ENCODE peak calls at places on chromosomes 12 and 14, in six cellular contexts. Y, H, M, R, B and J are unnamed samples.

GRCh38 chr14:55589171-55589570 is 9.2 kb downstream of the KTN1 start:
- DNase-seq in M (no peak), B (no peak), Y (no peak), R (no peak), H (no peak), J (no peak)

GRCh38 chr14:81449114-81449513 is 49.0 kb upstream of the STON2 start:
- DNase-seq in H (no peak), M (no peak), R (no peak), Y (no peak), B (no peak), J (no peak)

GRCh38 chr14:77543637-77544334 is 45.2 kb upstream of the ISM2 start:
- DNase-seq in M (no peak), H (no peak), Y (no peak), B (no peak), R (no peak), J (no peak)

GRCh38 chr14:105871590-105871989 is 345.2 kb downstream of the TMEM121 start:
- DNase-seq in B (no peak), Y (no peak), R (no peak), H (no peak), M (no peak), J (no peak)

GRCh38 chr14:103894723-103895059 is 33.6 kb upstream of the TDRD9 start:
- DNase-seq in R (no peak), B (no peak), Y (no peak), M (no peak), H (no peak), J (no peak)

GRCh38 chr14:75295491-75296338 is 17.1 kb downstream of the FOS start:
- DNase-seq in B (peak), H (peak), R (peak), Y (peak), M (peak), J (peak)

GRCh38 chr14:105019861-105020814 is 745 bp downstream of the CDCA4 start:
- DNase-seq in H (peak), B (peak), R (peak), M (no peak), Y (peak), J (peak)

GRCh38 chr14:21668377-21668776 is 5.2 kb downstream of the OR4E1 start:
- DNase-seq in Y (no peak), B (no peak), M (no peak), H (no peak), R (no peak), J (no peak)

GRCh38 chr12:65830305-65830704 is 6.0 kb downstream of the HMGA2 start:
- DNase-seq in B (no peak), Y (no peak), M (no peak), H (no peak), R (no peak), J (no peak)

GRCh38 chr14:61451891-61452400 is 130.6 kb downstream of the PRKCH start:
- DNase-seq in B (no peak), R (no peak), M (no peak), Y (no peak), H (no peak), J (no peak)

GRCh38 chr12:104551313-104551931 is 94.7 kb downstream of the CHST11 start:
- DNase-seq in B (no peak), H (no peak), M (no peak), R (no peak), Y (no peak), J (peak)

GRCh38 chr12:124130717-124131670 is 158.0 kb downstream of the ZNF664 start:
- DNase-seq in R (no peak), M (no peak), H (no peak), Y (peak), B (no peak), J (no peak)

GRCh38 chr14:54474232-54474793 is 14.5 kb downstream of the GMFB start:
- DNase-seq in R (no peak), B (no peak), H (no peak), M (no peak), Y (no peak), J (no peak)

GRCh38 chr14:34038358-34039057 is 87.6 kb upstream of the EGLN3 start:
- DNase-seq in M (no peak), R (no peak), Y (no peak), H (no peak), B (no peak), J (no peak)

GRCh38 chr14:43207189-43207588 is 1299.9 kb downstream of the FSCB start:
- DNase-seq in H (no peak), B (no peak), M (no peak), Y (no peak), R (no peak), J (no peak)

GRCh38 chr12:267581-268482 is 5.2 kb upstream of the SLC6A13 start:
- DNase-seq in M (no peak), H (no peak), R (no peak), Y (no peak), B (no peak), J (no peak)

GRCh38 chr12:107844312-107844921 is 69.9 kb downstream of the ASCL4 start:
- DNase-seq in M (no peak), Y (peak), H (no peak), R (no peak), B (no peak), J (no peak)

GRCh38 chr12:105748806-105749600 is 389.8 kb downstream of the NUAK1 start:
- DNase-seq in B (no peak), H (no peak), M (peak), Y (no peak), R (no peak), J (no peak)

GRCh38 chr14:102013669-102014200 is 49.4 kb downstream of the DYNC1H1 start:
- DNase-seq in H (no peak), B (no peak), Y (no peak), R (no peak), M (no peak), J (no peak)

GRCh38 chr14:102822311-102822863 is 45.1 kb downstream of the TRAF3 start:
- DNase-seq in B (peak), Y (no peak), R (no peak), H (no peak), M (no peak), J (no peak)

GRCh38 chr12:29317556-29318363 is 63.2 kb downstream of the ERGIC2 start:
- DNase-seq in H (peak), Y (peak), M (no peak), B (no peak), R (peak), J (peak)

GRCh38 chr14:76773188-76773885 is 12.1 kb downstream of the VASH1 start:
- DNase-seq in M (no peak), H (no peak), Y (no peak), R (no peak), B (peak), J (no peak)

GRCh38 chr12:106506691-106507090 is 76.1 kb upstream of the RFX4 start:
- DNase-seq in H (no peak), Y (no peak), R (no peak), M (no peak), B (no peak), J (no peak)

GRCh38 chr12:130982565-130983225 is 29.0 kb downstream of the ADGRD1 start:
- DNase-seq in B (no peak), R (no peak), Y (no peak), H (no peak), M (no peak), J (no peak)

GRCh38 chr14:61188196-61188595 is 92.9 kb downstream of the TMEM30B start:
- DNase-seq in R (no peak), H (no peak), B (no peak), Y (no peak), M (no peak), J (no peak)

GRCh38 chr14:31428011-31428410 is 7.7 kb upstream of the HEATR5A start:
- DNase-seq in B (no peak), M (no peak), H (no peak), Y (no peak), R (no peak), J (no peak)

GRCh38 chr14:53450871-53451270 is 297.7 kb upstream of the DDHD1 start:
- DNase-seq in R (no peak), Y (no peak), B (no peak), M (no peak), H (no peak), J (no peak)

GRCh38 chr14:77107228-77107627 is 9.2 kb downstream of the CIPC start:
- DNase-seq in Y (no peak), B (no peak), H (no peak), R (no peak), M (no peak), J (no peak)

GRCh38 chr14:79278798-79279644 is 932.3 kb downstream of the DIO2 start:
- DNase-seq in Y (peak), B (no peak), M (peak), R (no peak), H (peak), J (no peak)

GRCh38 chr12:114916124-114916523 is 232.1 kb upstream of the TBX3 start:
- DNase-seq in B (no peak), Y (no peak), H (no peak), R (no peak), M (no peak), J (no peak)